ENCODE peak calls at places on chromosomes 13 and 19, in four cellular contexts. One of them, this sample, is unnamed.
A peak's percentile ranks its signal among the peaks of the same experiment; 100 is the strongest.

GRCh38 chr19:10316229-10317044 is 622 bp upstream of the FDX2 start:
- DNase-seq in K562: peak; percentile 84
- DNase-seq in neuronal stem cell: no peak
- DNase-seq in upper lobe of right lung: no peak
- DNase-seq in this sample: peak; percentile 72

GRCh38 chr19:48053856-48054255 is 10.0 kb upstream of the CABP5 start:
- DNase-seq in K562: no peak
- DNase-seq in neuronal stem cell: no peak
- DNase-seq in upper lobe of right lung: no peak
- DNase-seq in this sample: no peak

GRCh38 chr19:55472463-55472862 is 4.0 kb upstream of the ZNF628 start:
- DNase-seq in K562: no peak
- DNase-seq in neuronal stem cell: no peak
- DNase-seq in upper lobe of right lung: no peak
- DNase-seq in this sample: no peak

GRCh38 chr19:51784922-51785690 is 9.9 kb upstream of the FPR3 start:
- DNase-seq in K562: peak; percentile 75
- DNase-seq in neuronal stem cell: no peak
- DNase-seq in upper lobe of right lung: peak; percentile 70
- DNase-seq in this sample: no peak

GRCh38 chr19:2315818-2316353 is 7.9 kb upstream of the LINGO3 start:
- DNase-seq in K562: peak; percentile 69
- DNase-seq in neuronal stem cell: peak; percentile 48
- DNase-seq in upper lobe of right lung: peak; percentile 86
- DNase-seq in this sample: peak; percentile 91

GRCh38 chr19:35350591-35350990 is 2.9 kb downstream of the FFAR1 start:
- DNase-seq in K562: no peak
- DNase-seq in neuronal stem cell: no peak
- DNase-seq in upper lobe of right lung: peak; percentile 58
- DNase-seq in this sample: peak; percentile 39

GRCh38 chr19:2984196-2984490 is 6.8 kb downstream of the TLE6 start:
- DNase-seq in K562: no peak
- DNase-seq in neuronal stem cell: peak; percentile 78
- DNase-seq in upper lobe of right lung: no peak
- DNase-seq in this sample: no peak

GRCh38 chr19:50857366-50857765 is 2.7 kb downstream of the KLK3 start:
- DNase-seq in K562: no peak
- DNase-seq in neuronal stem cell: no peak
- DNase-seq in upper lobe of right lung: no peak
- DNase-seq in this sample: no peak

GRCh38 chr13:40221460-40222201 is 444.8 kb downstream of the FOXO1 start:
- DNase-seq in K562: no peak
- DNase-seq in neuronal stem cell: no peak
- DNase-seq in upper lobe of right lung: no peak
- DNase-seq in this sample: no peak

GRCh38 chr13:44826586-44827350 is 162.5 kb downstream of the NUFIP1 start:
- DNase-seq in K562: no peak
- DNase-seq in neuronal stem cell: no peak
- DNase-seq in upper lobe of right lung: no peak
- DNase-seq in this sample: no peak

GRCh38 chr13:29954082-29955043 is 103.9 kb upstream of the UBL3 start:
- DNase-seq in K562: no peak
- DNase-seq in neuronal stem cell: no peak
- DNase-seq in upper lobe of right lung: no peak
- DNase-seq in this sample: no peak

GRCh38 chr13:60095300-60095699 is 68.4 kb downstream of the DIAPH3 start:
- DNase-seq in K562: peak; percentile 8
- DNase-seq in neuronal stem cell: no peak
- DNase-seq in upper lobe of right lung: no peak
- DNase-seq in this sample: no peak

GRCh38 chr13:93193682-93194081 is 32.9 kb upstream of the GPC6 start:
- DNase-seq in K562: no peak
- DNase-seq in neuronal stem cell: no peak
- DNase-seq in upper lobe of right lung: no peak
- DNase-seq in this sample: no peak

GRCh38 chr19:55370305-55370988 is at the start of gene IL11:
- DNase-seq in K562: no peak
- DNase-seq in neuronal stem cell: no peak
- DNase-seq in upper lobe of right lung: no peak
- DNase-seq in this sample: no peak

GRCh38 chr19:22735911-22736645 is 47.9 kb downstream of the ZNF99 start:
- DNase-seq in K562: no peak
- DNase-seq in neuronal stem cell: no peak
- DNase-seq in upper lobe of right lung: no peak
- DNase-seq in this sample: no peak

GRCh38 chr19:41708481-41708880 is at the start of gene CEACAM5:
- DNase-seq in K562: no peak
- DNase-seq in neuronal stem cell: no peak
- DNase-seq in upper lobe of right lung: no peak
- DNase-seq in this sample: no peak

GRCh38 chr13:88464851-88465250 is 793.7 kb downstream of the SLITRK5 start:
- DNase-seq in K562: no peak
- DNase-seq in neuronal stem cell: no peak
- DNase-seq in upper lobe of right lung: no peak
- DNase-seq in this sample: no peak

GRCh38 chr13:20945952-20946383 is 43.4 kb upstream of the XPO4 start:
- DNase-seq in K562: no peak
- DNase-seq in neuronal stem cell: no peak
- DNase-seq in upper lobe of right lung: peak; percentile 62
- DNase-seq in this sample: peak; percentile 71

GRCh38 chr19:35179830-35180229 is 25.3 kb downstream of the FXYD5 start:
- DNase-seq in K562: no peak
- DNase-seq in neuronal stem cell: no peak
- DNase-seq in upper lobe of right lung: no peak
- DNase-seq in this sample: no peak

GRCh38 chr19:55452381-55453325 is 8.8 kb downstream of the ISOC2 start:
- DNase-seq in K562: peak; percentile 97
- DNase-seq in neuronal stem cell: peak; percentile 92
- DNase-seq in upper lobe of right lung: no peak
- DNase-seq in this sample: peak; percentile 98

GRCh38 chr13:23617551-23618014 is 47.4 kb downstream of the TNFRSF19 start:
- DNase-seq in K562: peak; percentile 1
- DNase-seq in neuronal stem cell: no peak
- DNase-seq in upper lobe of right lung: no peak
- DNase-seq in this sample: no peak

GRCh38 chr19:30842926-30843325 is 470.7 kb downstream of the ZNF536 start:
- DNase-seq in K562: no peak
- DNase-seq in neuronal stem cell: no peak
- DNase-seq in upper lobe of right lung: no peak
- DNase-seq in this sample: no peak

GRCh38 chr13:66663206-66663605 is 566.9 kb downstream of the PCDH9 start:
- DNase-seq in K562: no peak
- DNase-seq in neuronal stem cell: no peak
- DNase-seq in upper lobe of right lung: no peak
- DNase-seq in this sample: no peak

GRCh38 chr13:24709186-24709913 is 29.1 kb downstream of the ATP12A start:
- DNase-seq in K562: no peak
- DNase-seq in neuronal stem cell: no peak
- DNase-seq in upper lobe of right lung: no peak
- DNase-seq in this sample: no peak

GRCh38 chr19:19120308-19121156 is 17.7 kb downstream of the TMEM161A start:
- DNase-seq in K562: peak; percentile 99
- DNase-seq in neuronal stem cell: peak; percentile 95
- DNase-seq in upper lobe of right lung: no peak
- DNase-seq in this sample: peak; percentile 99

GRCh38 chr13:80054806-80055205 is 286.1 kb downstream of the SPRY2 start:
- DNase-seq in K562: no peak
- DNase-seq in neuronal stem cell: no peak
- DNase-seq in upper lobe of right lung: no peak
- DNase-seq in this sample: no peak

GRCh38 chr13:114259374-114259773 is 22.0 kb upstream of the UPF3A start:
- DNase-seq in K562: no peak
- DNase-seq in neuronal stem cell: no peak
- DNase-seq in upper lobe of right lung: no peak
- DNase-seq in this sample: no peak

GRCh38 chr19:47176071-47176626 is 45.5 kb downstream of the SAE1 start:
- DNase-seq in K562: no peak
- DNase-seq in neuronal stem cell: no peak
- DNase-seq in upper lobe of right lung: no peak
- DNase-seq in this sample: no peak

GRCh38 chr13:46176756-46177155 is 5.2 kb downstream of the LCP1 start:
- DNase-seq in K562: no peak
- DNase-seq in neuronal stem cell: no peak
- DNase-seq in upper lobe of right lung: no peak
- DNase-seq in this sample: no peak

GRCh38 chr13:111472559-111473460 is 152.4 kb downstream of the TEX29 start:
- DNase-seq in K562: no peak
- DNase-seq in neuronal stem cell: no peak
- DNase-seq in upper lobe of right lung: no peak
- DNase-seq in this sample: no peak

GRCh38 chr19:14494910-14495677 is 833 bp downstream of the GIPC1 start:
- DNase-seq in K562: no peak
- DNase-seq in neuronal stem cell: no peak
- DNase-seq in upper lobe of right lung: no peak
- DNase-seq in this sample: peak; percentile 78

DNA sequence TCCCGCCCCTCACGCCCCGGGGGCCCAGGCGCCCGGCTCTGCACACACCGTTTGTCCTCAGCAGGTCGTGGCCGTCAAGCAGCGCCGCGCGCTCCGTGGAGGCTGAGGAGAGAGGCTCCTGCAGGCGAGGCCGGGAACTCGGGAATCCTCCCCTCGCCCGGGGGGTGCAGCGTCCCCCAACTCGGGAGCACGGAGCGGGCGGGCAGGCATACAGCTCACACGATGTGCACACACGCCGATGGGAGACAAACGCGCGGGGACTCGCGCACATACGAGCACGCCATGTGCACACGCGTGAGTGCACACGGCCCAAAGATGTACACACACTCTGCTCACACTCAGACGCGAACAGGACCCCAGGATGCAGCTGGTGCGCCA is 703 bp downstream of the CLEC4G start:
- DNase-seq in K562: no peak
- DNase-seq in neuronal stem cell: no peak
- DNase-seq in upper lobe of right lung: no peak
- DNase-seq in this sample: no peak
- H3K27me3 ChIP-seq in K562: peaks cover 9% of the 10 kb centered on the region
- H3K27me3 ChIP-seq in neuronal stem cell: peaks cover 20% of the 10 kb centered on the region
- H3K27me3 ChIP-seq in upper lobe of right lung: peaks cover 45% of the 10 kb centered on the region
- H3K27me3 ChIP-seq in this sample: peaks cover 39% of the 10 kb centered on the region

DNA sequence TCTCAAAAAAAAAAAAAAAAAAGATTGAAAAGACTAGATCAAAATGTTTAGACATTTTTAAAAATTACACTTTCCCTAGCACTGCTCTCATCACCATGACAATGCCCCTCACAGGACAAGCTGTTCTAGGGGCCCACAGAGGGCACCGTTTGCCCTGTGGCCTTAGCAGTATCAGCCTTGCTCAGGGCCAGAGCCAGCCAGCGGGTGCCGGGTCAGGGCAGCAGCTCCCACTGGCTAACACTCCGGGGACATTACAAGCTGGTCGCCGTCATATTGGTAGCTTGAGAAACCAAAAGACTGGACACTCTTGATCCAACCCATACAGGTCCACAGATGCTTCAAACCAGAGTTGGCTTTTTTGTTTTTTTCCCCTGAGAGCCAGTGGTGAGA is 18.0 kb downstream of the CAPN12 start:
- DNase-seq in K562: no peak
- DNase-seq in neuronal stem cell: no peak
- DNase-seq in upper lobe of right lung: no peak
- DNase-seq in this sample: no peak
- H3K36me3 ChIP-seq in K562: peaks cover 94% of the 10 kb centered on the region
- H3K36me3 ChIP-seq in neuronal stem cell: peaks cover 65% of the 10 kb centered on the region
- H3K36me3 ChIP-seq in upper lobe of right lung: peaks cover 93% of the 10 kb centered on the region
- H3K36me3 ChIP-seq in this sample: peaks cover 56% of the 10 kb centered on the region

GRCh38 chr19:29445246-29445645 is 80.5 kb upstream of the VSTM2B start:
- DNase-seq in K562: no peak
- DNase-seq in neuronal stem cell: no peak
- DNase-seq in upper lobe of right lung: no peak
- DNase-seq in this sample: no peak

GRCh38 chr19:29439021-29439420 is 86.8 kb upstream of the VSTM2B start:
- DNase-seq in K562: no peak
- DNase-seq in neuronal stem cell: no peak
- DNase-seq in upper lobe of right lung: no peak
- DNase-seq in this sample: no peak

GRCh38 chr19:29442910-29443309 is 82.9 kb upstream of the VSTM2B start:
- DNase-seq in K562: no peak
- DNase-seq in neuronal stem cell: no peak
- DNase-seq in upper lobe of right lung: no peak
- DNase-seq in this sample: no peak

GRCh38 chr19:29439688-29440550 is 85.9 kb upstream of the VSTM2B start:
- DNase-seq in K562: no peak
- DNase-seq in neuronal stem cell: no peak
- DNase-seq in upper lobe of right lung: no peak
- DNase-seq in this sample: no peak

DNA sequence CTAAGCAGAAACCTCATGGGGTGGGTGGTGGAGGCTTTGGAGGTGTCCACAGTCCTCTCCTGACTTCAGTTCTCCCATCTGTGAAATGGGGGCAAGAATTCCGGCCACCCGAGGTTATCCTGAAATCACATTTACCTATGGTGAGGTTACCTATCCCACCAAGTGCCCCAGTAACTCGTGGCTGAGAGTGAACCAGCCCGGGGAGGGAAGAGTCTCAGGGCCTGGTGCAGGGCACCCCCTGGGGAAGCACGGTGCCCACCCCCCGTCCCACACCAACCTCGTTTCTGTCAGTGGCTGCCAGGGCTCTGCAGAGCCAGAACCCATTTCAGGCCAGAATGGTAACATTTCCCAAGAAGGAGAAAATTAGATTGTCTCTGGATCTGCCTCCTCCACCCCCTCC is 83.7 kb upstream of the VSTM2B start:
- DNase-seq in K562: no peak
- DNase-seq in neuronal stem cell: no peak
- DNase-seq in upper lobe of right lung: no peak
- DNase-seq in this sample: no peak
- H3K27me3 ChIP-seq in K562: no peaks in the 10 kb centered on the region
- H3K27me3 ChIP-seq in neuronal stem cell: no peaks in the 10 kb centered on the region
- H3K27me3 ChIP-seq in upper lobe of right lung: no peaks in the 10 kb centered on the region
- H3K27me3 ChIP-seq in this sample: no peaks in the 10 kb centered on the region

DNA sequence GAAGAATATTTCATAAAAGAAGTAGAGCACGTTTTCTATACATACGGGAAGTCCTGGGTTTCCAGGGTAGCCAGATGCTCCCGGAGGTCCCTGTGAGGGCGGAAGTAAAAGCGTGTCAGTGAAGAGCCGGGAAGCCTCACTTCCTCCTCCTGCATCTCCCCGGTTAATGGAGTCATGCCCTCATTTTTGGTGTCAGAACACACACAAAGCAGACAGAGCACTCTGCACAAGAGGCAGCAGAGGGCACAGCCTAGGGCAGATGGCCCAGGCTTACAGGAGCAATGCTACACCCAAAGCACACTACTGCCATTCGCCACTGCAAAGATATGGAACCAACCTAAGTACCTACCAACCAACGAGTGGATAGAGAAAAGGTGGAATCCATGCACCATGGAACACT is 94.4 kb downstream of the COL4A1 start:
- DNase-seq in K562: no peak
- DNase-seq in neuronal stem cell: no peak
- DNase-seq in upper lobe of right lung: no peak
- DNase-seq in this sample: no peak
- H3K36me3 ChIP-seq in K562: no peaks in the 10 kb centered on the region
- H3K36me3 ChIP-seq in neuronal stem cell: peaks cover 7% of the 10 kb centered on the region
- H3K36me3 ChIP-seq in upper lobe of right lung: peaks cover 41% of the 10 kb centered on the region
- H3K36me3 ChIP-seq in this sample: peaks cover 1% of the 10 kb centered on the region

GRCh38 chr13:97237388-97237787 is 15.3 kb downstream of the MBNL2 start:
- DNase-seq in K562: no peak
- DNase-seq in neuronal stem cell: no peak
- DNase-seq in upper lobe of right lung: no peak
- DNase-seq in this sample: no peak
- H3K27me3 ChIP-seq in K562: no peaks in the 10 kb centered on the region
- H3K27me3 ChIP-seq in neuronal stem cell: no peaks in the 10 kb centered on the region
- H3K27me3 ChIP-seq in upper lobe of right lung: no peaks in the 10 kb centered on the region
- H3K27me3 ChIP-seq in this sample: peaks cover 34% of the 10 kb centered on the region